ENCODE peak calls at places on chromosomes 16 and 17, in seven cellular contexts. K is mucosa of gallbladder, E is AG04450, N is mesenchymal stem cell, Z is HTR-8/SVneo, F is AG10803, D is epithelial cell of proximal tubule. S is an unnamed sample.

GRCh38 chr17:75504347-75505151 is 10.8 kb downstream of the CASKIN2 start:
- DNase-seq in D (no peak), E (no peak), Z (peak; percentile 67), N (peak; percentile 11), F (peak; percentile 6), K (no peak), S (peak; percentile 55)

GRCh38 chr17:45221081-45221996 is at the start of gene FMNL1:
- DNase-seq in E (no peak), Z (no peak), F (peak; percentile 15), K (peak; percentile 28), D (no peak), N (no peak), S (peak; percentile 47)

GRCh38 chr17:38587956-38588771 is 17.6 kb downstream of the SRCIN1 start:
- DNase-seq in N (no peak), K (no peak), E (no peak), D (no peak), Z (no peak), F (no peak), S (no peak)

GRCh38 chr17:39622380-39623006 is 4.3 kb upstream of the PPP1R1B start:
- DNase-seq in F (no peak), K (no peak), D (no peak), E (no peak), N (no peak), Z (no peak), S (no peak)

GRCh38 chr17:19409509-19409908 is 1.5 kb upstream of the RNF112 start:
- DNase-seq in N (peak; percentile 44), F (peak; percentile 58), D (no peak), K (no peak), E (peak; percentile 74), Z (peak; percentile 39), S (no peak)

GRCh38 chr17:17151962-17152361 is 54.2 kb downstream of the PLD6 start:
- DNase-seq in F (peak; percentile 96), Z (peak; percentile 90), D (peak; percentile 55), K (peak; percentile 87), E (peak; percentile 72), N (peak; percentile 93), S (peak; percentile 52)

GRCh38 chr16:71618429-71618828 is 7.6 kb upstream of the MARVELD3 start:
- DNase-seq in Z (no peak), D (no peak), E (no peak), F (no peak), N (no peak), K (no peak), S (no peak)

GRCh38 chr16:2056681-2057407 is 9.1 kb downstream of the TSC2 start:
- DNase-seq in D (no peak), Z (no peak), K (no peak), E (no peak), N (no peak), F (peak; percentile 22), S (no peak)

GRCh38 chr16:77298638-77299360 is 99.6 kb downstream of the SYCE1L start:
- DNase-seq in N (peak; percentile 93), D (peak; percentile 98), K (no peak), E (peak; percentile 46), Z (peak; percentile 78), F (peak; percentile 95), S (no peak)

GRCh38 chr17:81541123-81541522 is 11.0 kb downstream of the FAAP100 start:
- DNase-seq in F (no peak), K (no peak), Z (no peak), N (no peak), D (no peak), E (no peak), S (no peak)

S was measured in colonic mucosa.